ENCODE peak calls at places on chromosomes 7 and 10, in five cellular contexts. A, Y, L, C and I are unnamed samples. For H3K4me1, the result is how much of the 10 kb centered on the place peaks cover.

GRCh38 chr7:106143711-106144347 is 31.7 kb upstream of the SYPL1 start:
- DNase-seq in A (no peak), Y (no peak), L (no peak), C (no peak), I (no peak)

GRCh38 chr10:133314911-133315310 is 6.2 kb downstream of the ZNF511 start:
- DNase-seq in A (no peak), Y (no peak), L (no peak), C (peak), I (no peak)

GRCh38 chr10:83469719-83470336 is 669.5 kb upstream of the GHITM start:
- DNase-seq in A (no peak), Y (no peak), L (no peak), C (no peak), I (no peak)

GRCh38 chr10:101231092-101231491 is 1.8 kb upstream of the LBX1 start:
- DNase-seq in A (no peak), Y (no peak), L (no peak), C (no peak), I (no peak)

GRCh38 chr10:124632064-124632531 is 112.1 kb downstream of the FAM53B start:
- DNase-seq in A (no peak), Y (peak), L (peak), C (no peak), I (peak)

GRCh38 chr7:25068814-25069213 is 56.2 kb downstream of the CYCS start:
- DNase-seq in A (no peak), Y (no peak), L (no peak), C (no peak), I (no peak)

GRCh38 chr7:114086906-114087651 is 168.3 kb upstream of the PPP1R3A start:
- DNase-seq in A (no peak), Y (no peak), L (peak), C (no peak), I (peak)

GRCh38 chr10:99917963-99918825 is 91.6 kb downstream of the DNMBP start:
- DNase-seq in A (peak), Y (no peak), L (peak), C (no peak), I (no peak)

GRCh38 chr10:21912583-21912982 is 90.9 kb downstream of the DNAJC1 start:
- DNase-seq in A (no peak), Y (no peak), L (no peak), C (no peak), I (no peak)

GRCh38 chr10:23755557-23755956 is 316.7 kb downstream of the OTUD1 start:
- DNase-seq in A (no peak), Y (no peak), L (no peak), C (no peak), I (no peak)

GRCh38 chr10:74223755-74224530 is 72.9 kb downstream of the ADK start:
- DNase-seq in A (no peak), Y (no peak), L (no peak), C (no peak), I (no peak)

GRCh38 chr10:124336186-124336585 is 82.5 kb downstream of the OAT start:
- DNase-seq in A (no peak), Y (no peak), L (no peak), C (no peak), I (no peak)

GRCh38 chr10:91788527-91788926 is 9.7 kb upstream of the TNKS2 start:
- DNase-seq in A (no peak), Y (no peak), L (no peak), C (no peak), I (no peak)

GRCh38 chr10:38159007-38159406 is 64.9 kb downstream of the ZNF37A start:
- DNase-seq in A (no peak), Y (no peak), L (no peak), C (no peak), I (no peak)

GRCh38 chr7:93890464-93891068 is at the start of gene TFPI2:
- DNase-seq in A (no peak), Y (no peak), L (peak), C (peak), I (peak)

GRCh38 chr7:128017880-128018845 is 13.1 kb downstream of the LRRC4 start:
- DNase-seq in A (no peak), Y (no peak), L (no peak), C (no peak), I (no peak)

GRCh38 chr10:5975641-5976473 is 1.5 kb downstream of the IL15RA start:
- DNase-seq in A (no peak), Y (peak), L (no peak), C (no peak), I (no peak)

GRCh38 chr10:15710455-15710854 is 9.3 kb downstream of the ITGA8 start:
- DNase-seq in A (no peak), Y (no peak), L (no peak), C (no peak), I (no peak)

GRCh38 chr10:24277771-24278518 is 69.0 kb downstream of the KIAA1217 start:
- DNase-seq in A (no peak), Y (no peak), L (no peak), C (no peak), I (peak)

GRCh38 chr7:105013283-105013817 is 655 bp upstream of the KMT2E start:
- DNase-seq in A (no peak), Y (peak), L (peak), C (peak), I (peak)

GRCh38 chr10:128206676-128207075 is 80.5 kb upstream of the MKI67 start:
- DNase-seq in A (no peak), Y (no peak), L (no peak), C (no peak), I (no peak)
- H3K4me1 ChIP-seq in A (under half), Y (under half), L (under half), C (under half), I (under half)

DNA sequence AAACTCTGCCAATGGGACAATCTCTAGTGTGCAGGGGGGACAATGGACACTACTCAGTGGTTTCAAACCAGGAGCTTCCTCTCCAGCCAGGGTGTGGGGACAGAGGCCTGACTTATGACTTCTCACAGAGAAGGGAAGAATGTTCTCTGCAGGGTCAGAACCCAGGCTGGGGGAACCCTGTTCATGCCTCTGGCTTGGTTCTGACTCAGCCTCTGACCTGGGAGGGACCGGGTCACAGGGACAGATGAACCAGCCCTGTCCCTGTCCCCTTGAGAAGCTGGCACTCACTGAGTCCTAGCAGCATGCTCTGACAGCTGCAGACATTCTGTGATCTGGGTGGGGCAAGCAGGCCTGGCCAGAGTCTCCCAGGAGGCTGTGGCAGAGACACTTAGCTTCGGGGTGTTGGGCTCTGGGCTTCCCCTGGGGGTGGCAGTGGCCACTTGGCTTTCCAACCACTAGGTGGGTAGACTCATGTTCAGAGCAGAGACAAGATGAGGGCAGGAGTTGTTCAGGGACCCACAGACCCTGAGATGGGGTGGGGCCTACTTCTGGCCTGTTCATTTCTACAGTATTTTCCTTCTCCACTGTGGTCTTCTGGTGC is 13.6 kb downstream of the TSPAN15 start:
- DNase-seq in A (no peak), Y (no peak), L (no peak), C (peak), I (no peak)
- H3K4me1 ChIP-seq in A (under half), Y (under half), L (half or more), C (under half), I (half or more)

GRCh38 chr10:71999360-72000072 is 35.3 kb downstream of the CHST3 start:
- DNase-seq in A (no peak), Y (no peak), L (no peak), C (peak), I (peak)

GRCh38 chr10:72000073-72001025 is 36.2 kb downstream of the CHST3 start:
- DNase-seq in A (no peak), Y (no peak), L (no peak), C (no peak), I (no peak)

GRCh38 chr10:71998840-71999194 is 34.6 kb downstream of the CHST3 start:
- DNase-seq in A (no peak), Y (no peak), L (no peak), C (peak), I (peak)

GRCh38 chr10:71996598-71997371 is 32.6 kb downstream of the CHST3 start:
- DNase-seq in A (no peak), Y (no peak), L (no peak), C (no peak), I (no peak)

DNA sequence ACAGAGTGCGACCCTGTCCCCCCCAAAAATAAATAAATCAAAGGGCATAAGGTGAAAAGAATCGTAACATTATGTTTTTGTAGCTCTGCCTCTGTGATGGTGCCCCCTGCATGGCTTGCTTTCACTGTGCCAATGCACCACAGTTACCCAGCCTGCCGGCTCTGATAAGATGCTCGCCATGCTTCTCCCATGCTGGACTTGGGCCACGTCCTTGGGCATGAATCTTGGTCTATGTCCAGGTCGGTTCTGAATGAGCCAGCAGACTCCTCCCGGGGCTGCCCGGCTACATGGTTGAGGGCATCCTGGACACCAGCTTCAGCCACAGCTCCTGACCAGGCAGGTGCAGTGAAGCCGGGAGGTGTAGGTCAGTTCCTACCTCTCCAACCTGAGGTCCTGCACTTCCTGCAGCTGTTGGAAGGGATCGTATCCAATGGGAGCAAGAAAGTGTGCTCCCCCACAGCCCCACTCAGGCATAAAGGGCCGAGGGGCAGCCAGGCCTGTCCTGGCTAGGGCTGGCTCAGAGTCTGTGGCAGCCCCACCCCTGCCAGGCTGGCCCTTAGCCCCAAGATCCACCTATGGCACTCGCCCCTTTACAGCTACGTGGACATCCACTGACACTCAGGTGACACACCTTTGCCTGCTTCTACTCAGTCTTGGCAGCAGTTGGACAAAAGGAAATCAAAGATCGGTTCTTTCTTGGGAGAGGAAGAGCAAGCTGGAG is 34.1 kb downstream of the CHST3 start:
- DNase-seq in A (no peak), Y (no peak), L (no peak), C (no peak), I (peak)
- H3K4me1 ChIP-seq in A (under half), Y (under half), L (under half), C (under half), I (under half)

GRCh38 chr7:129263168-129263567 is 38.3 kb downstream of the AHCYL2 start:
- DNase-seq in A (no peak), Y (no peak), L (no peak), C (no peak), I (no peak)

GRCh38 chr7:129264534-129264933 is 39.7 kb downstream of the AHCYL2 start:
- DNase-seq in A (no peak), Y (no peak), L (no peak), C (no peak), I (no peak)

GRCh38 chr7:129258649-129259389 is 34.0 kb downstream of the AHCYL2 start:
- DNase-seq in A (peak), Y (no peak), L (peak), C (no peak), I (no peak)

GRCh38 chr7:129265328-129265727 is 40.5 kb downstream of the AHCYL2 start:
- DNase-seq in A (no peak), Y (no peak), L (no peak), C (no peak), I (no peak)

DNA sequence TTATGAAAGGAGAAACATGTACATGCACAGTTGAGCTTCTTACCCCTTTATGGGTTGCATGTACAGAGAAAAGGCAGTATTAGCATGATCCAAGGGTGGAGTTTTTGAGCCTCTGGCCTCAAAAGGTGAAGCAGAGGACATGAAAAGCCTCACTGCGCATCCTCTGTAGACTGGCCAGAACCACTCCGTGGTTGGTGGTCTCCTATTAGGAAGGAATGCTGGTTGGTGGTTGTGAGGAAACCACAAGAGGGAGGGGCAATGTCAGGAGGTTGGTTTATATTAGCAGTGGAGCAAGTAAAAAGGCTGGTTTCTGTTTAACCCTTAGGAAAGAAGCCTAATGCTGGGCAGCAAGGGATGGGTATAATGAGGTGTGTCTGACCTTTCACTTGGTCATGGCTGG is 37.5 kb downstream of the AHCYL2 start:
- DNase-seq in A (no peak), Y (no peak), L (no peak), C (no peak), I (no peak)
- H3K4me1 ChIP-seq in A (under half), Y (under half), L (under half), C (under half), I (under half)

DNA sequence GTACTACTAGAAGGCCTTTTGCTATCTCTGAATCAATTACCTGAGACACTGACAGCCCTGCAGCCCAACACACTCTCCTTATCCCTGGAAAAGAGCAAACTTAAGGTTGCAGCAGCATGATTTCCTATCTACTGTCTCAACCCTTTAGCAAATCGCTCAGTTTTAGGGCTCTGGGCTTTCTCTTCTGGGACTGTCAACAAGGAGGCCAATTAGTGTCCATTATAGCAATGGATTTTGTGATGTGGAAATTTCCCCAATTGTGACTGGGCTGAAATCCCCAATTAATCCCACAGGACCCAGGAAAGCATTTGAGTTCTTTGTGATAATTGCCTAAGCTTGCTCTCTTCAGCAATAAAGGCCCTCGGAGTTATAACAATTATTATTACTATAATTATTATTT is 197.0 kb downstream of the ZNF438 start:
- DNase-seq in A (no peak), Y (peak), L (no peak), C (no peak), I (no peak)
- H3K4me1 ChIP-seq in A (under half), Y (under half), L (under half), C (under half), I (under half)

GRCh38 chr10:17064435-17064834 is 65.2 kb downstream of the CUBN start:
- DNase-seq in A (no peak), Y (no peak), L (no peak), C (no peak), I (no peak)
- H3K4me1 ChIP-seq in A (under half), Y (under half), L (under half), C (under half), I (under half)

DNA sequence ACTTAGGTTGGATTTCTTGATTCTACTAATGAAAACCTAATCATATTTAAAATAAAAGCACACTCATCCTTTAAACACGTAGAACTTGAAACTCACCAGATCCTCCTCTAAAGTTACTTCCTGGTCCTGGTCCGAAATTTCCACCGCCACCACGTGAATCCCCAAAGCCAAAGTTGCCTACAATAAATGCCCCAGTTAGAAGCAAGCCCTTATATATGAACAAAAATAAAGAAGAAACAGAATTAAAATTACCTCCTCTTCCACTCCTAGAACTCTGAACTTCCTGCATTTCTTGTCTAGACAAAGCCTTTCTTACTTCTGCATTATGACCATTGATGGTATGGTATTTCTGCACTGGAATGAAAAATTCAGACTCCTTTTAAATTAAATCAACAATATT is 4.2 kb downstream of the HNRNPA2B1 start:
- DNase-seq in A (no peak), Y (no peak), L (no peak), C (no peak), I (no peak)
- H3K4me1 ChIP-seq in A (under half), Y (half or more), L (under half), C (under half), I (half or more)

DNA sequence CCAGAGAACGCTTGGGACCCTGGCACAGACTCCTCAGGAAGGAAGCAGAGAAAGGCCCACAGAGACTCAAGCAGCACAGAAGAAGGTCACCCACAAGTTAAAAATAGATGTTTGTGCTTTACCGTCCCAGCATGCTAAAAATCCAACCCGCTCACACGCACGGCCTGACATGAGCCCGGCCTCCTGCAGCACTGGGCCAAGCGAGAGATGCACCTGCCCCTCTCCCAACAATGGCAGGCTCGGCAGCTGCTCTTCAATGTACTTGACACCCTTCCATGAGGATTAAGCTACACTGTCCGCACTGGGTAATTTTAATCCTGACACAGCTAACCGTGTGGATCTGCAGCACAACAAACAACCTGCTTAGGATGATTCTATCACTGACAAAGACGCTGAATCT is 9.3 kb downstream of the DIP2C start:
- DNase-seq in A (no peak), Y (no peak), L (no peak), C (no peak), I (no peak)
- H3K4me1 ChIP-seq in A (under half), Y (under half), L (under half), C (under half), I (half or more)

DNA sequence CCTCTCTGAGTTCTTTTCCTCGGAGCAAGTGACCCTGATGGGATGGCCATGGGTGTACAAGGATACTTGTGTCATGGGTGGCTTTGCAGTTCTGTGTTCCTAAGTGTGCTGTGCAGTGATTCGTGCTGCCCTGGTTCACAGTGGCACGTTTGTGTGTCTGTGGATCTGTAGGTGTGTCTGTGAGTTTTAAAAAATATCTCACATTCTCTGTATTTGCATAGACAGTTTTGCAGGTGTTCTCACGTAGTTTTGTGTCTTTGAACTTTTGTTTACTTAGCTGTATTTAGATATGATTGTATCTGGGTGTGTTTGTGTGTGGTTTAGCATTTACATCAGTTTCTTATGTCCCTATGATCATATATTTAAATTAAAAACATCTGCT is 3.7 kb downstream of the ZNF775 start:
- DNase-seq in A (no peak), Y (no peak), L (no peak), C (no peak), I (no peak)
- H3K4me1 ChIP-seq in A (under half), Y (under half), L (under half), C (under half), I (under half)